ENCODE peak calls at places on chromosomes 4 and X, in five cellular contexts. One of them, this sample, is unnamed.

GRCh38 chr4:52350926-52351325 is 299.8 kb downstream of the SPATA18 start:
- DNase-seq in sciatic nerve: no peak
- DNase-seq in astrocyte of the hippocampus: no peak
- DNase-seq in NCI-H2107: no peak
- DNase-seq in iris pigment epithelial cell: no peak
- DNase-seq in this sample: no peak

GRCh38 chr4:20251061-20251795 is 477 bp upstream of the SLIT2 start:
- DNase-seq in sciatic nerve: no peak
- DNase-seq in astrocyte of the hippocampus: peak
- DNase-seq in NCI-H2107: no peak
- DNase-seq in iris pigment epithelial cell: peak
- DNase-seq in this sample: no peak

GRCh38 chr4:189301692-189302091 is 639.0 kb upstream of the FRG1 start:
- DNase-seq in sciatic nerve: no peak
- DNase-seq in astrocyte of the hippocampus: no peak
- DNase-seq in NCI-H2107: no peak
- DNase-seq in iris pigment epithelial cell: no peak
- DNase-seq in this sample: no peak

GRCh38 chr4:125518281-125518680 is 203.5 kb downstream of the FAT4 start:
- DNase-seq in sciatic nerve: no peak
- DNase-seq in astrocyte of the hippocampus: no peak
- DNase-seq in NCI-H2107: no peak
- DNase-seq in iris pigment epithelial cell: no peak
- DNase-seq in this sample: no peak

GRCh38 chr4:40648141-40648540 is 18.5 kb upstream of the RBM47 start:
- DNase-seq in sciatic nerve: no peak
- DNase-seq in astrocyte of the hippocampus: no peak
- DNase-seq in NCI-H2107: no peak
- DNase-seq in iris pigment epithelial cell: no peak
- DNase-seq in this sample: no peak

GRCh38 chrX:103817502-103817901 is 14.6 kb downstream of the RAB9B start:
- DNase-seq in sciatic nerve: no peak
- DNase-seq in astrocyte of the hippocampus: peak
- DNase-seq in NCI-H2107: peak
- DNase-seq in iris pigment epithelial cell: peak
- DNase-seq in this sample: no peak

GRCh38 chr4:112916868-112917267 is 132.6 kb upstream of the ANK2 start:
- DNase-seq in sciatic nerve: no peak
- DNase-seq in astrocyte of the hippocampus: peak
- DNase-seq in NCI-H2107: no peak
- DNase-seq in iris pigment epithelial cell: peak
- DNase-seq in this sample: no peak

GRCh38 chrX:49292400-49293362 is 10.8 kb upstream of the GAGE10 start:
- DNase-seq in sciatic nerve: no peak
- DNase-seq in astrocyte of the hippocampus: no peak
- DNase-seq in NCI-H2107: no peak
- DNase-seq in iris pigment epithelial cell: no peak
- DNase-seq in this sample: no peak

This sample was measured in posterior vena cava.